ENCODE peak calls at places on chromosome 10, in four cellular contexts. N is hepatocyte; S is tibial nerve; Y is CD8-positive, alpha-beta T cell. T is an unnamed sample.

GRCh38 chr10:124641282-124642075 is 102.7 kb downstream of the FAM53B start:
- DNase-seq in N (peak; percentile 32), S (no peak), Y (peak; percentile 66), T (no peak)

GRCh38 chr10:47314416-47314970 is 7.8 kb upstream of the GDF2 start:
- DNase-seq in N (no peak), S (no peak), Y (no peak), T (no peak)

GRCh38 chr10:33139191-33139646 is 181.2 kb upstream of the ITGB1 start:
- DNase-seq in N (no peak), S (no peak), Y (peak; percentile 77), T (no peak)

GRCh38 chr10:124642076-124642710 is 102.0 kb downstream of the FAM53B start:
- DNase-seq in N (no peak), S (no peak), Y (no peak), T (no peak)

GRCh38 chr10:119770928-119771327 is 45.1 kb downstream of the INPP5F start:
- DNase-seq in N (no peak), S (no peak), Y (no peak), T (no peak)

GRCh38 chr10:62814901-62815372 is 1.2 kb downstream of the EGR2 start:
- DNase-seq in N (peak; percentile 19), S (no peak), Y (peak; percentile 53), T (no peak)

GRCh38 chr10:6778992-6779701 is 199.1 kb upstream of the PRKCQ start:
- DNase-seq in N (peak; percentile 68), S (no peak), Y (no peak), T (no peak)

GRCh38 chr10:124341768-124342135 is 77.0 kb downstream of the OAT start:
- DNase-seq in N (no peak), S (no peak), Y (no peak), T (no peak)

GRCh38 chr10:80539421-80539999 is 1.8 kb downstream of the SH2D4B start:
- DNase-seq in N (no peak), S (no peak), Y (peak; percentile 46), T (no peak)

GRCh38 chr10:95242581-95243317 is 48.1 kb downstream of the PDLIM1 start:
- DNase-seq in N (peak; percentile 65), S (no peak), Y (no peak), T (peak; percentile 66)

GRCh38 chr10:92662852-92663251 is 26.9 kb upstream of the HHEX start:
- DNase-seq in N (no peak), S (no peak), Y (no peak), T (no peak)

GRCh38 chr10:111207525-111207924 is 130.7 kb downstream of the ADRA2A start:
- DNase-seq in N (no peak), S (no peak), Y (no peak), T (no peak)

GRCh38 chr10:60427709-60428386 is 38.2 kb upstream of the ANK3 start:
- DNase-seq in N (no peak), S (no peak), Y (no peak), T (no peak)
- H3K4me1 ChIP-seq in N (no peaks in the 10 kb centered on the region), S (peaks cover 9% of the 10 kb centered on the region), Y (no peaks in the 10 kb centered on the region), T (no peaks in the 10 kb centered on the region)

GRCh38 chr10:96831200-96831866 is 765 bp upstream of the LCOR start:
- DNase-seq in N (no peak), S (no peak), Y (no peak), T (no peak)

GRCh38 chr10:96831867-96832720 is at the start of gene LCOR:
- DNase-seq in N (peak; percentile 95), S (peak; percentile 63), Y (peak; percentile 88), T (no peak)

GRCh38 chr10:96834121-96834520 is 2.0 kb downstream of the LCOR start:
- DNase-seq in N (peak; percentile 13), S (no peak), Y (no peak), T (no peak)

GRCh38 chr10:96833220-96834001 is 1.3 kb downstream of the LCOR start:
- DNase-seq in N (peak; percentile 43), S (no peak), Y (no peak), T (no peak)

GRCh38 chr10:96832721-96833219 is 672 bp downstream of the LCOR start:
- DNase-seq in N (peak; percentile 95), S (peak; percentile 80), Y (peak; percentile 90), T (no peak)
- H3K4me1 ChIP-seq in N (peaks cover 12% of the 10 kb centered on the region), S (peaks cover 21% of the 10 kb centered on the region), Y (peaks cover 25% of the 10 kb centered on the region), T (peaks cover 4% of the 10 kb centered on the region)

DNA sequence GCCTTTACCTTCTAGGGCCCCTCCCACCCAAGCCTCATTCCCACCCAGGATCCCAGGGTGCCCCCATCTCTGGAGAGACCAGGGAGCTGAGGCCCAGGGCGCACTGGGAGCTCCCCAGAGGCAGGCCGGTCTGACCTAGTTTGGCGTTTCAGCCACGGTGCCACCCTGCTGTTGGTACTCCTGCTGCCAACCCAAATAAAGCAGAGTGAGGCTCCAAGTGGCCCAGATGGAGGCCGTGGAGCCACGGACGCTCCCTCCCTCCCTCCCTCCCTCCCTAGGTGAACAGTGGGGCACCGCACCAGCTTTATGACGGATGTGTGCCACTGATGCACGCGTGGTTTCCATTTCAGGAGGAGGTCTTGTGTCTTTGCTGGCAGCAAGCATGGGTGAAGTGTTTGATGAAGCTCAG is 1.8 kb downstream of the INPP5A start:
- DNase-seq in N (no peak), S (no peak), Y (no peak), T (no peak)
- H3K4me1 ChIP-seq in N (peaks cover 43% of the 10 kb centered on the region), S (peaks cover 44% of the 10 kb centered on the region), Y (peaks cover 61% of the 10 kb centered on the region), T (peaks cover 1% of the 10 kb centered on the region)

GRCh38 chr10:77188511-77188910 is 449.1 kb downstream of the KCNMA1 start:
- DNase-seq in N (no peak), S (no peak), Y (no peak), T (no peak)

GRCh38 chr10:77189056-77189455 is 448.6 kb downstream of the KCNMA1 start:
- DNase-seq in N (no peak), S (no peak), Y (no peak), T (no peak)

GRCh38 chr10:77191324-77192049 is 446.1 kb downstream of the KCNMA1 start:
- DNase-seq in N (no peak), S (no peak), Y (no peak), T (no peak)

GRCh38 chr10:77192402-77192801 is 445.2 kb downstream of the KCNMA1 start:
- DNase-seq in N (no peak), S (no peak), Y (no peak), T (no peak)

GRCh38 chr10:77190275-77190674 is 447.3 kb downstream of the KCNMA1 start:
- DNase-seq in N (no peak), S (no peak), Y (no peak), T (no peak)
- H3K4me1 ChIP-seq in N (peaks cover 20% of the 10 kb centered on the region), S (no peaks in the 10 kb centered on the region), Y (no peaks in the 10 kb centered on the region), T (no peaks in the 10 kb centered on the region)

DNA sequence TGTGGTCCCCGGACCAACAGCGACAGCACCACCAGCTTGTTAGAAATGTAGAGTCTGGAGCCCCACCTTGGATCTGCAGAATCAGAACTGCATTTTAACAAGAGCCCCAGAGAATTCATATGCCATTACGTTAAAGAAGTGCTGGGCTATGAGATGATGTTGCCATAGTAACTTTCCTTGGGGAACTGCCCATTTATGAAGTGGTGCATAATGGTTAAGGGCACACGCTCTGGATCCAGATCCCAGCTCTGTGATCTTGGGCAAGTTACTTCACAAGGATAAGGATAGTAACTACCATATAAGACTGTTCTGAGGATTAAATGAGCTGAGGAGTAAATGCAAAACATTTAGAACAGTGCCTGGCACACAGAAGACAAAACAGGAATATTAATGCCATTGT is 48.8 kb downstream of the ZCCHC24 start:
- DNase-seq in N (no peak), S (no peak), Y (no peak), T (no peak)
- H3K4me1 ChIP-seq in N (peaks cover 44% of the 10 kb centered on the region), S (peaks cover 62% of the 10 kb centered on the region), Y (no peaks in the 10 kb centered on the region), T (peaks cover 9% of the 10 kb centered on the region)